ENCODE peak calls at places on chromosomes 6 and 20, in seven cellular contexts. One of them, this sample, is unnamed.

GRCh38 chr20:21315138-21315537 is 12.0 kb downstream of the XRN2 start:
- DNase-seq in CD14-positive monocyte: peak
- DNase-seq in stimulated activated CD4-positive, alpha-beta T cell treated with anti-CD3 and anti-CD28 coated beads, Interleukin-1b, Interleukin-23, amount 100 ng/mL, for 1 hour: no peak
- DNase-seq in mesothelial cell of epicardium: no peak
- DNase-seq in left cardiac atrium: no peak
- DNase-seq in occipital lobe: no peak
- DNase-seq in stimulated activated naive B cell treated with anti-CD40 and anti-IgM and Interleukin-4, amounts not matched to agents 10 μg/mL and 1 μg/mL and 100 μg/mL, for 72 hours: peak
- DNase-seq in this sample: peak

GRCh38 chr20:53888951-53889350 is 181.4 kb downstream of the BCAS1 start:
- DNase-seq in left cardiac atrium: no peak
- DNase-seq in occipital lobe: no peak
- DNase-seq in stimulated activated naive B cell treated with anti-CD40 and anti-IgM and Interleukin-4, amounts not matched to agents 10 μg/mL and 1 μg/mL and 100 μg/mL, for 72 hours: no peak
- DNase-seq in CD14-positive monocyte: no peak
- DNase-seq in stimulated activated CD4-positive, alpha-beta T cell treated with anti-CD3 and anti-CD28 coated beads, Interleukin-1b, Interleukin-23, amount 100 ng/mL, for 1 hour: no peak
- DNase-seq in mesothelial cell of epicardium: no peak
- DNase-seq in this sample: no peak

GRCh38 chr6:52503853-52504777 is 72.7 kb downstream of the TRAM2 start:
- DNase-seq in CD14-positive monocyte: peak
- DNase-seq in stimulated activated CD4-positive, alpha-beta T cell treated with anti-CD3 and anti-CD28 coated beads, Interleukin-1b, Interleukin-23, amount 100 ng/mL, for 1 hour: no peak
- DNase-seq in occipital lobe: no peak
- DNase-seq in left cardiac atrium: peak
- DNase-seq in mesothelial cell of epicardium: no peak
- DNase-seq in stimulated activated naive B cell treated with anti-CD40 and anti-IgM and Interleukin-4, amounts not matched to agents 10 μg/mL and 1 μg/mL and 100 μg/mL, for 72 hours: no peak
- DNase-seq in this sample: no peak

GRCh38 chr6:53992522-53992921 is 118.7 kb upstream of the MLIP start:
- DNase-seq in CD14-positive monocyte: no peak
- DNase-seq in stimulated activated naive B cell treated with anti-CD40 and anti-IgM and Interleukin-4, amounts not matched to agents 10 μg/mL and 1 μg/mL and 100 μg/mL, for 72 hours: no peak
- DNase-seq in occipital lobe: no peak
- DNase-seq in left cardiac atrium: no peak
- DNase-seq in stimulated activated CD4-positive, alpha-beta T cell treated with anti-CD3 and anti-CD28 coated beads, Interleukin-1b, Interleukin-23, amount 100 ng/mL, for 1 hour: no peak
- DNase-seq in mesothelial cell of epicardium: no peak
- DNase-seq in this sample: no peak

GRCh38 chr6:92810913-92811312 is 608.4 kb downstream of the EPHA7 start:
- DNase-seq in stimulated activated CD4-positive, alpha-beta T cell treated with anti-CD3 and anti-CD28 coated beads, Interleukin-1b, Interleukin-23, amount 100 ng/mL, for 1 hour: no peak
- DNase-seq in mesothelial cell of epicardium: peak
- DNase-seq in stimulated activated naive B cell treated with anti-CD40 and anti-IgM and Interleukin-4, amounts not matched to agents 10 μg/mL and 1 μg/mL and 100 μg/mL, for 72 hours: no peak
- DNase-seq in left cardiac atrium: peak
- DNase-seq in CD14-positive monocyte: no peak
- DNase-seq in occipital lobe: no peak
- DNase-seq in this sample: no peak

GRCh38 chr20:36773123-36773547 is 428 bp downstream of the DSN1 start:
- DNase-seq in stimulated activated naive B cell treated with anti-CD40 and anti-IgM and Interleukin-4, amounts not matched to agents 10 μg/mL and 1 μg/mL and 100 μg/mL, for 72 hours: no peak
- DNase-seq in CD14-positive monocyte: no peak
- DNase-seq in stimulated activated CD4-positive, alpha-beta T cell treated with anti-CD3 and anti-CD28 coated beads, Interleukin-1b, Interleukin-23, amount 100 ng/mL, for 1 hour: no peak
- DNase-seq in occipital lobe: no peak
- DNase-seq in left cardiac atrium: no peak
- DNase-seq in mesothelial cell of epicardium: no peak
- DNase-seq in this sample: no peak

GRCh38 chr6:54847799-54848597 is 1.4 kb downstream of the FAM83B start:
- DNase-seq in left cardiac atrium: no peak
- DNase-seq in CD14-positive monocyte: no peak
- DNase-seq in mesothelial cell of epicardium: no peak
- DNase-seq in stimulated activated CD4-positive, alpha-beta T cell treated with anti-CD3 and anti-CD28 coated beads, Interleukin-1b, Interleukin-23, amount 100 ng/mL, for 1 hour: no peak
- DNase-seq in occipital lobe: no peak
- DNase-seq in stimulated activated naive B cell treated with anti-CD40 and anti-IgM and Interleukin-4, amounts not matched to agents 10 μg/mL and 1 μg/mL and 100 μg/mL, for 72 hours: no peak
- DNase-seq in this sample: no peak

GRCh38 chr6:169186496-169187169 is 67.0 kb downstream of the THBS2 start:
- DNase-seq in stimulated activated CD4-positive, alpha-beta T cell treated with anti-CD3 and anti-CD28 coated beads, Interleukin-1b, Interleukin-23, amount 100 ng/mL, for 1 hour: no peak
- DNase-seq in left cardiac atrium: no peak
- DNase-seq in CD14-positive monocyte: no peak
- DNase-seq in mesothelial cell of epicardium: no peak
- DNase-seq in stimulated activated naive B cell treated with anti-CD40 and anti-IgM and Interleukin-4, amounts not matched to agents 10 μg/mL and 1 μg/mL and 100 μg/mL, for 72 hours: no peak
- DNase-seq in occipital lobe: no peak
- DNase-seq in this sample: no peak

GRCh38 chr6:3119040-3119723 is 671 bp downstream of the BPHL start:
- DNase-seq in mesothelial cell of epicardium: no peak
- DNase-seq in occipital lobe: peak
- DNase-seq in stimulated activated CD4-positive, alpha-beta T cell treated with anti-CD3 and anti-CD28 coated beads, Interleukin-1b, Interleukin-23, amount 100 ng/mL, for 1 hour: no peak
- DNase-seq in left cardiac atrium: no peak
- DNase-seq in CD14-positive monocyte: no peak
- DNase-seq in stimulated activated naive B cell treated with anti-CD40 and anti-IgM and Interleukin-4, amounts not matched to agents 10 μg/mL and 1 μg/mL and 100 μg/mL, for 72 hours: no peak
- DNase-seq in this sample: no peak

GRCh38 chr20:40949346-40949745 is 79.3 kb upstream of the TOP1 start:
- DNase-seq in occipital lobe: no peak
- DNase-seq in stimulated activated naive B cell treated with anti-CD40 and anti-IgM and Interleukin-4, amounts not matched to agents 10 μg/mL and 1 μg/mL and 100 μg/mL, for 72 hours: no peak
- DNase-seq in mesothelial cell of epicardium: no peak
- DNase-seq in left cardiac atrium: no peak
- DNase-seq in CD14-positive monocyte: no peak
- DNase-seq in stimulated activated CD4-positive, alpha-beta T cell treated with anti-CD3 and anti-CD28 coated beads, Interleukin-1b, Interleukin-23, amount 100 ng/mL, for 1 hour: no peak
- DNase-seq in this sample: no peak

GRCh38 chr6:15960740-15961629 is 167.9 kb upstream of the MYLIP start:
- DNase-seq in stimulated activated CD4-positive, alpha-beta T cell treated with anti-CD3 and anti-CD28 coated beads, Interleukin-1b, Interleukin-23, amount 100 ng/mL, for 1 hour: no peak
- DNase-seq in occipital lobe: no peak
- DNase-seq in mesothelial cell of epicardium: no peak
- DNase-seq in left cardiac atrium: no peak
- DNase-seq in stimulated activated naive B cell treated with anti-CD40 and anti-IgM and Interleukin-4, amounts not matched to agents 10 μg/mL and 1 μg/mL and 100 μg/mL, for 72 hours: no peak
- DNase-seq in CD14-positive monocyte: no peak
- DNase-seq in this sample: peak

GRCh38 chr6:129050086-129050485 is 167.1 kb downstream of the LAMA2 start:
- DNase-seq in mesothelial cell of epicardium: no peak
- DNase-seq in stimulated activated CD4-positive, alpha-beta T cell treated with anti-CD3 and anti-CD28 coated beads, Interleukin-1b, Interleukin-23, amount 100 ng/mL, for 1 hour: no peak
- DNase-seq in stimulated activated naive B cell treated with anti-CD40 and anti-IgM and Interleukin-4, amounts not matched to agents 10 μg/mL and 1 μg/mL and 100 μg/mL, for 72 hours: no peak
- DNase-seq in occipital lobe: no peak
- DNase-seq in CD14-positive monocyte: no peak
- DNase-seq in left cardiac atrium: no peak
- DNase-seq in this sample: no peak

GRCh38 chr6:144468709-144469108 is 183.6 kb downstream of the UTRN start:
- DNase-seq in stimulated activated CD4-positive, alpha-beta T cell treated with anti-CD3 and anti-CD28 coated beads, Interleukin-1b, Interleukin-23, amount 100 ng/mL, for 1 hour: no peak
- DNase-seq in left cardiac atrium: no peak
- DNase-seq in occipital lobe: no peak
- DNase-seq in CD14-positive monocyte: no peak
- DNase-seq in mesothelial cell of epicardium: no peak
- DNase-seq in stimulated activated naive B cell treated with anti-CD40 and anti-IgM and Interleukin-4, amounts not matched to agents 10 μg/mL and 1 μg/mL and 100 μg/mL, for 72 hours: no peak
- DNase-seq in this sample: no peak

GRCh38 chr6:144248470-144249301 is 36.4 kb upstream of the UTRN start:
- DNase-seq in stimulated activated naive B cell treated with anti-CD40 and anti-IgM and Interleukin-4, amounts not matched to agents 10 μg/mL and 1 μg/mL and 100 μg/mL, for 72 hours: no peak
- DNase-seq in occipital lobe: no peak
- DNase-seq in left cardiac atrium: no peak
- DNase-seq in stimulated activated CD4-positive, alpha-beta T cell treated with anti-CD3 and anti-CD28 coated beads, Interleukin-1b, Interleukin-23, amount 100 ng/mL, for 1 hour: no peak
- DNase-seq in mesothelial cell of epicardium: no peak
- DNase-seq in CD14-positive monocyte: no peak
- DNase-seq in this sample: peak

GRCh38 chr6:115214283-115214682 is 846.4 kb downstream of the FRK start:
- DNase-seq in stimulated activated naive B cell treated with anti-CD40 and anti-IgM and Interleukin-4, amounts not matched to agents 10 μg/mL and 1 μg/mL and 100 μg/mL, for 72 hours: no peak
- DNase-seq in left cardiac atrium: no peak
- DNase-seq in stimulated activated CD4-positive, alpha-beta T cell treated with anti-CD3 and anti-CD28 coated beads, Interleukin-1b, Interleukin-23, amount 100 ng/mL, for 1 hour: no peak
- DNase-seq in mesothelial cell of epicardium: no peak
- DNase-seq in CD14-positive monocyte: no peak
- DNase-seq in occipital lobe: no peak
- DNase-seq in this sample: no peak

GRCh38 chr6:108441141-108441540 is 119.6 kb upstream of the FOXO3 start:
- DNase-seq in occipital lobe: no peak
- DNase-seq in left cardiac atrium: no peak
- DNase-seq in stimulated activated naive B cell treated with anti-CD40 and anti-IgM and Interleukin-4, amounts not matched to agents 10 μg/mL and 1 μg/mL and 100 μg/mL, for 72 hours: no peak
- DNase-seq in mesothelial cell of epicardium: no peak
- DNase-seq in stimulated activated CD4-positive, alpha-beta T cell treated with anti-CD3 and anti-CD28 coated beads, Interleukin-1b, Interleukin-23, amount 100 ng/mL, for 1 hour: no peak
- DNase-seq in CD14-positive monocyte: no peak
- DNase-seq in this sample: no peak

GRCh38 chr20:59007758-59008511 is 881 bp upstream of the CTSZ start:
- DNase-seq in stimulated activated naive B cell treated with anti-CD40 and anti-IgM and Interleukin-4, amounts not matched to agents 10 μg/mL and 1 μg/mL and 100 μg/mL, for 72 hours: peak
- DNase-seq in stimulated activated CD4-positive, alpha-beta T cell treated with anti-CD3 and anti-CD28 coated beads, Interleukin-1b, Interleukin-23, amount 100 ng/mL, for 1 hour: no peak
- DNase-seq in mesothelial cell of epicardium: no peak
- DNase-seq in left cardiac atrium: peak
- DNase-seq in occipital lobe: no peak
- DNase-seq in CD14-positive monocyte: peak
- DNase-seq in this sample: no peak

GRCh38 chr6:30740993-30741784 is 1.3 kb downstream of the FLOT1 start:
- DNase-seq in left cardiac atrium: no peak
- DNase-seq in CD14-positive monocyte: no peak
- DNase-seq in stimulated activated naive B cell treated with anti-CD40 and anti-IgM and Interleukin-4, amounts not matched to agents 10 μg/mL and 1 μg/mL and 100 μg/mL, for 72 hours: no peak
- DNase-seq in mesothelial cell of epicardium: no peak
- DNase-seq in occipital lobe: no peak
- DNase-seq in stimulated activated CD4-positive, alpha-beta T cell treated with anti-CD3 and anti-CD28 coated beads, Interleukin-1b, Interleukin-23, amount 100 ng/mL, for 1 hour: no peak
- DNase-seq in this sample: no peak

GRCh38 chr20:61442075-61442670 is 190.1 kb downstream of the CDH4 start:
- DNase-seq in occipital lobe: no peak
- DNase-seq in CD14-positive monocyte: no peak
- DNase-seq in stimulated activated CD4-positive, alpha-beta T cell treated with anti-CD3 and anti-CD28 coated beads, Interleukin-1b, Interleukin-23, amount 100 ng/mL, for 1 hour: no peak
- DNase-seq in stimulated activated naive B cell treated with anti-CD40 and anti-IgM and Interleukin-4, amounts not matched to agents 10 μg/mL and 1 μg/mL and 100 μg/mL, for 72 hours: no peak
- DNase-seq in mesothelial cell of epicardium: no peak
- DNase-seq in left cardiac atrium: no peak
- DNase-seq in this sample: no peak

GRCh38 chr6:46626228-46626909 is 26.2 kb downstream of the CYP39A1 start:
- DNase-seq in CD14-positive monocyte: no peak
- DNase-seq in mesothelial cell of epicardium: no peak
- DNase-seq in stimulated activated CD4-positive, alpha-beta T cell treated with anti-CD3 and anti-CD28 coated beads, Interleukin-1b, Interleukin-23, amount 100 ng/mL, for 1 hour: no peak
- DNase-seq in occipital lobe: no peak
- DNase-seq in left cardiac atrium: no peak
- DNase-seq in stimulated activated naive B cell treated with anti-CD40 and anti-IgM and Interleukin-4, amounts not matched to agents 10 μg/mL and 1 μg/mL and 100 μg/mL, for 72 hours: no peak
- DNase-seq in this sample: no peak